ENCODE peak calls at places on chromosome 13, in five cellular contexts. K, F, X, D and T are unnamed samples.
A peak's percentile ranks its signal among the peaks of the same experiment; 100 is the strongest.

GRCh38 chr13:69425235-69425634 is 682.4 kb upstream of the ATXN8OS start:
- DNase-seq in K (no peak), X (no peak), F (no peak), D (no peak), T (no peak)

GRCh38 chr13:36807616-36808015 is 11.4 kb upstream of the RFXAP start:
- DNase-seq in F (no peak), X (no peak), D (no peak), K (peak; percentile 51), T (no peak)

GRCh38 chr13:73189766-73190165 is 131.0 kb downstream of the KLF5 start:
- DNase-seq in K (no peak), D (no peak), F (peak; percentile 45), X (no peak), T (no peak)

GRCh38 chr13:35927554-35927953 is 203.6 kb downstream of the DCLK1 start:
- DNase-seq in F (peak; percentile 19), K (no peak), X (no peak), D (peak; percentile 43), T (peak; percentile 13)

GRCh38 chr13:53276265-53276664 is 247.7 kb downstream of the OLFM4 start:
- DNase-seq in X (no peak), F (no peak), K (no peak), D (no peak), T (no peak)

GRCh38 chr13:75715598-75716523 is 79.7 kb downstream of the LMO7 start:
- DNase-seq in X (no peak), F (no peak), D (no peak), K (peak; percentile 41), T (peak; percentile 68)

GRCh38 chr13:49412749-49413148 is 31.1 kb downstream of the CAB39L start:
- DNase-seq in K (no peak), F (no peak), X (no peak), D (no peak), T (no peak)

GRCh38 chr13:26476111-26476743 is 81.3 kb upstream of the WASF3 start:
- DNase-seq in F (no peak), D (no peak), K (no peak), X (no peak), T (peak; percentile 42)

GRCh38 chr13:35722438-35723060 is 246.1 kb upstream of the MAB21L1 start:
- DNase-seq in K (no peak), X (no peak), F (no peak), D (no peak), T (no peak)

GRCh38 chr13:76991432-76991795 is 467 bp upstream of the CLN5 start:
- DNase-seq in F (no peak), D (no peak), K (peak; percentile 18), X (peak; percentile 64), T (no peak)

GRCh38 chr13:28447206-28447605 is 47.7 kb downstream of the FLT1 start:
- DNase-seq in D (no peak), F (no peak), X (no peak), K (no peak), T (no peak)
- H3K36me3 ChIP-seq in D (no peaks in the 10 kb centered on the region), F (no peaks in the 10 kb centered on the region), X (no peaks in the 10 kb centered on the region), K (no peaks in the 10 kb centered on the region), T (no peaks in the 10 kb centered on the region)

DNA sequence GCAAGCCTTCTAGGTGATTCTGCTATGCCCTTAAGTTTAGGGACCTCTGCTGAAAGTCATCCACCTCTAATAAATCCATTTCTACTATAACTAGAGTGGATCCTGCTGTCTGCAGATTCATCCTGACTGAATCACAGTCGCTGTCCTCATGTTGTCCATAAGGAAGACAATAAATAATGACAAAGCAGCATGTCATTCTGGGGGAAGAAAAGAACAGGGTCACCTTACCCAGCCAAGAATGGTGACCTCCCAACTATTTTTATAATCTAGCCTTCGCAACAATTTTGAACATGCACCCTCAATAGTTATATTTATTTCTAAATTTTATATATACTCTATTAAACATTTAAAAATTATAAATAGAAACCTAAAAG is 45.0 kb upstream of the UBE2L5 start:
- DNase-seq in D (no peak), K (peak; percentile 6), F (no peak), X (no peak), T (no peak)
- H3K4me1 ChIP-seq in D (no peaks in the 10 kb centered on the region), K (peaks cover 5% of the 10 kb centered on the region), F (peaks cover 8% of the 10 kb centered on the region), X (peaks cover 70% of the 10 kb centered on the region), T (no peaks in the 10 kb centered on the region)

GRCh38 chr13:20127263-20127562 is 33.6 kb downstream of the GJA3 start:
- DNase-seq in X (no peak), D (no peak), F (no peak), K (no peak), T (no peak)
- H3K4me3 ChIP-seq in X (peak overlapping the region; percentile 59), D (peak overlapping the region; percentile 77), F (peak overlapping the region; percentile 63), K (peak overlapping the region; percentile 77), T (peak overlapping the region; percentile 77)

GRCh38 chr13:113588394-113589111 is 4.0 kb downstream of the TFDP1 start:
- DNase-seq in X (no peak), K (no peak), D (peak; percentile 6), F (no peak), T (no peak)

GRCh38 chr13:113589251-113589960 is 4.9 kb downstream of the TFDP1 start:
- DNase-seq in X (no peak), K (no peak), D (peak; percentile 15), F (no peak), T (no peak)

GRCh38 chr13:113591750-113592149 is 7.2 kb downstream of the TFDP1 start:
- DNase-seq in X (no peak), K (no peak), D (no peak), F (no peak), T (no peak)

GRCh38 chr13:113592571-113592970 is 8.0 kb downstream of the TFDP1 start:
- DNase-seq in K (no peak), D (peak; percentile 16), F (no peak), X (no peak), T (peak; percentile 15)

GRCh38 chr13:113589961-113590339 is 5.4 kb downstream of the TFDP1 start:
- DNase-seq in F (no peak), K (no peak), D (peak; percentile 13), X (no peak), T (no peak)
- H3K36me3 ChIP-seq in F (peaks cover 45% of the 10 kb centered on the region), K (peaks cover 29% of the 10 kb centered on the region), D (no peaks in the 10 kb centered on the region), X (peaks cover 5% of the 10 kb centered on the region), T (peaks cover 27% of the 10 kb centered on the region)

GRCh38 chr13:40648040-40648439 is 18.4 kb downstream of the FOXO1 start:
- DNase-seq in F (peak; percentile 20), D (no peak), X (no peak), K (no peak), T (no peak)
- H3K4me1 ChIP-seq in F (peaks cover 16% of the 10 kb centered on the region), D (peaks cover 15% of the 10 kb centered on the region), X (peaks cover 93% of the 10 kb centered on the region), K (peaks cover 3% of the 10 kb centered on the region), T (peaks cover 8% of the 10 kb centered on the region)

GRCh38 chr13:85186646-85187045 is 612.6 kb downstream of the SLITRK6 start:
- DNase-seq in K (no peak), D (no peak), F (no peak), X (no peak), T (no peak)
- H3K4me3 ChIP-seq in K (no peak overlapping the region), D (no peak overlapping the region), F (no peak overlapping the region), X (no peak overlapping the region), T (no peak overlapping the region)